ENCODE peak calls at places on chromosomes 13 and 19, in four cellular contexts. F is stomach, N is suprapubic skin, X is transverse colon. H is an unnamed sample.

GRCh38 chr13:77898097-77898496 is 20.5 kb downstream of the EDNRB start:
- DNase-seq in F (no peak), N (no peak), X (no peak), H (no peak)

GRCh38 chr19:15737722-15738121 is at the start of gene OR10H3:
- DNase-seq in F (no peak), N (no peak), X (no peak), H (no peak)

GRCh38 chr13:37656247-37656940 is 57.8 kb upstream of the POSTN start:
- DNase-seq in F (no peak), N (no peak), X (no peak), H (no peak)

GRCh38 chr13:48178126-48178525 is 54.9 kb upstream of the ITM2B start:
- DNase-seq in F (no peak), N (no peak), X (no peak), H (no peak)

GRCh38 chr13:61709258-61709657 is 293.6 kb upstream of the PCDH20 start:
- DNase-seq in F (no peak), N (no peak), X (no peak), H (no peak)

GRCh38 chr13:91986771-91987515 is 588.5 kb downstream of the GPC5 start:
- DNase-seq in F (no peak), N (no peak), X (no peak), H (no peak)

GRCh38 chr19:2047449-2048103 is 3.5 kb downstream of the MKNK2 start:
- DNase-seq in F (peak), N (peak), X (peak), H (peak)

GRCh38 chr13:101218484-101218883 is 197.8 kb downstream of the NALCN start:
- DNase-seq in F (no peak), N (no peak), X (no peak), H (no peak)

GRCh38 chr19:2117215-2117960 is 20.7 kb downstream of the IZUMO4 start:
- DNase-seq in F (no peak), N (no peak), X (no peak), H (peak)

GRCh38 chr19:45860359-45861259 is 2.3 kb downstream of the SYMPK start:
- DNase-seq in F (no peak), N (no peak), X (no peak), H (no peak)

GRCh38 chr19:18109731-18110671 is 12.4 kb downstream of the MAST3 start:
- DNase-seq in F (peak), N (no peak), X (peak), H (peak)

GRCh38 chr19:34487651-34488051 is 6.1 kb downstream of the WTIP start:
- DNase-seq in F (no peak), N (no peak), X (no peak), H (no peak)

GRCh38 chr13:21054313-21054712 is 7.1 kb downstream of the LATS2 start:
- DNase-seq in F (no peak), N (no peak), X (no peak), H (no peak)

GRCh38 chr19:5133986-5134595 is 165.2 kb downstream of the KDM4B start:
- DNase-seq in F (no peak), N (no peak), X (no peak), H (no peak)

GRCh38 chr19:19562665-19563347 is 24.7 kb downstream of the CILP2 start:
- DNase-seq in F (no peak), N (no peak), X (no peak), H (no peak)

GRCh38 chr19:1221141-1221903 is 15.7 kb downstream of the STK11 start:
- DNase-seq in F (peak), N (no peak), X (no peak), H (peak)

GRCh38 chr19:51473009-51473707 is 5.2 kb upstream of the CEACAM18 start:
- DNase-seq in F (peak), N (peak), X (peak), H (no peak)

GRCh38 chr13:42215578-42216421 is 56.2 kb upstream of the AKAP11 start:
- DNase-seq in F (no peak), N (no peak), X (no peak), H (peak)

GRCh38 chr19:23071087-23071511 is 45.7 kb upstream of the ZNF730 start:
- DNase-seq in F (no peak), N (no peak), X (no peak), H (peak)

DNA sequence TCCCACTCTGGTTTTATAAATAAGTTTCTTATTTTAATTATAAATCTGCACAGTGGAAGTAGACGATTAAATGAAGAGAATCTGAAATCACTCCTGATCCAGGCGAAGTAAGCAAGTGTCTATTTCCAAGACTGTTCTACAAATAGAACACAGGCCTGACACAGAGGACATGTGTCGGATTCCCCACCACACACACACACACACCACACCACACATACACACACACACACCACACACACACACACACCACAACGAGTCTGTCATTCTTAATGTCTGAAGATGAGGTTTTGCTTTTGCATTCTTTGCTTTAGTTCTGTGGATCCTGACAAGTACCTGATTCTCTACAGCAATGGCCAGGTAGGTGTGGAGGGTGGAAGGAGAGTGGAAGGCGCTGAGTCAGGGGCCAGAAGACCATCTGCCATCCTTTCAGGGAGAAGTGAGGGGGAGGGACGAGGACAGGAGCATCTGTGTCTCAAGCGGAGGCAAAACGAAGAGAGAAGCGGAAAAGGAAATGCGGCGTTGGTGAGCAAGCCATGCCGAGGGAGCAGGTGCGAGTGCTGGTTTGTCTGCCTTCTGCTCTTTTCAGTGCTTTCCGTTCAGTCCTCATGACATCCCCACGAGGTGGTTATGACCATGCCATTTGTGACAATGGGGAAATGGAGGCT is 110.2 kb downstream of the TEX26 start:
- DNase-seq in F (no peak), N (no peak), X (no peak), H (no peak)
- TF ChIP-seq POLR2AphosphoS5 in F (no peak), N (no peak), X (no peak), H (no peak)

GRCh38 chr13:39587939-39588338 is 15.1 kb downstream of the LHFPL6 start:
- DNase-seq in F (no peak), N (no peak), X (no peak), H (no peak)
- H3K27ac ChIP-seq in F (no peak), N (no peak), X (no peak), H (no peak)

DNA sequence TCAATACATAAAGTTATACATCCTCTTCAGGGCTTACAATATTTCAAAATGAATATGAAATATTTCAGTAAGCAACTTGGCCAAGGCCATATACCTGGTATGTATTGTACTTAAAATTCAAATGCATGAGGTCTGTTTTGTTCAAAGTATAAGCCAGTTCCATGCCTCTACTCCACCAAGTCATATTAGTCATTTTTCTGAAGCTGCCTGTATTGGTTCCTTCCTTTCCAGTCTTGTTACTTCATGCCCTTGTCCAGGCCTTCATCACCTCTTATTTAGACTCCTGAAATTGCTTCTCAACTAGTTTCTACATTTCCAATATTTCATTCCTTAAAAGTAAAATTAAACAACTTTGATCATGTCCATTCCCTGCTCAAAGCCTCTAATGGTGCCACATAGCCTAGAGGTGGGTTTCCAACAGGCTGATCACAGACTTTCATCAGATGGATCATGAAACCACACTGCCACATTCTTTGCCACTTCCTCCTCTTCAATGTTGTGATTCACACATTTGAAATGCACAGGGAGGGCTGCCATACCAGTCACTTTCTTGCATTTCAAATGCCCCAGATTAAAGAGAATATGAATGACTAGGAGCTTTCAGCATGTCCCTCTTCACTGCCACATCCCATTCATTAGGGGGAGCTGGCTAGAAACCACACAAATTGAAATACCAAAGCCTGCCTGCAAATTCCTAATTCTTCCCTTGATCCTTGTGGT is 424.1 kb upstream of the DACH1 start:
- DNase-seq in F (no peak), N (no peak), X (no peak), H (no peak)
- TF ChIP-seq EP300 in F (no peak), N (no peak), X (no peak), H (no peak)

DNA sequence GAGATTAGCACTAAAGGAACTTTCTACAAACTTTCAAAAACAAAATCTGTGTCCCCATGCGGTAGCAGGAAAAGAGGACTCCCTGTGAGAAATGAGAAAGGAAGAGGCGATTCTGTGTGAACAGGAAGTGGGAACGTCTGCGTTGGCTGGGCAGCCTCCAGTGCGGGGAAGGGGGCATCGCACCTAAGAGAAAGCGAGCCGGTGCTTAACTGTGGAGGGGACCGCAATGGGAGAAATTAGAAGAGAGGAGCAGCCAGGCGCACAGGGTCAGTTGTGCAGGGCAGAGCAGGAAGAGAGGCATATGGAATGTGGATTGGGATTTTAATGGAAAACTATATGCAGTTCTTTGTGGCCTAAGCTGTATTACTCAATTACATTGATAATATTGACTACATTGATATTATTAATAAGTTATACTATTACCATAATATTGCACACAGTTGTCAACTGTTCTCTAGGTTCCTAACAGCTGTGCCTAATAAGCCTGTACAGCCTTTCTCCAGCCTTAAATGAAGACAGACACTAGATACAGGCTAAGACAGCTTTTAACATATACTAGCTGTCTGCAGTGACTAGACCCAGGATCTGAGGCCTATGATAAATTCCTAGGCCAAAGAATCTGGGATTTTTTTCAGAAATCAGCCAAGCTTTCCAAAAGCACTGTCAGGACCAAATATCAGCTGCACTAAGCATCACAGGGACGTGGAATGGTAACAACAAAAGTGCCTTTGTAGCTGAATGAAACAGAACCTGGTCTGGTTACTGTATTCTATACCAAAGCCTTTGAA is 77.6 kb upstream of the DOCK9 start:
- DNase-seq in F (no peak), N (no peak), X (no peak), H (peak)
- TF ChIP-seq POLR2AphosphoS5 in F (no peak), N (no peak), X (no peak), H (no peak)

GRCh38 chr19:38656171-38656981 is 8.9 kb downstream of the ACTN4 start:
- DNase-seq in F (no peak), N (no peak), X (no peak), H (no peak)

GRCh38 chr19:38661166-38661565 is 13.7 kb downstream of the ACTN4 start:
- DNase-seq in F (no peak), N (no peak), X (no peak), H (no peak)

GRCh38 chr19:38660724-38661123 is 13.3 kb downstream of the ACTN4 start:
- DNase-seq in F (no peak), N (no peak), X (no peak), H (no peak)

GRCh38 chr19:38657633-38658222 is 10.3 kb downstream of the ACTN4 start:
- DNase-seq in F (no peak), N (no peak), X (no peak), H (no peak)

DNA sequence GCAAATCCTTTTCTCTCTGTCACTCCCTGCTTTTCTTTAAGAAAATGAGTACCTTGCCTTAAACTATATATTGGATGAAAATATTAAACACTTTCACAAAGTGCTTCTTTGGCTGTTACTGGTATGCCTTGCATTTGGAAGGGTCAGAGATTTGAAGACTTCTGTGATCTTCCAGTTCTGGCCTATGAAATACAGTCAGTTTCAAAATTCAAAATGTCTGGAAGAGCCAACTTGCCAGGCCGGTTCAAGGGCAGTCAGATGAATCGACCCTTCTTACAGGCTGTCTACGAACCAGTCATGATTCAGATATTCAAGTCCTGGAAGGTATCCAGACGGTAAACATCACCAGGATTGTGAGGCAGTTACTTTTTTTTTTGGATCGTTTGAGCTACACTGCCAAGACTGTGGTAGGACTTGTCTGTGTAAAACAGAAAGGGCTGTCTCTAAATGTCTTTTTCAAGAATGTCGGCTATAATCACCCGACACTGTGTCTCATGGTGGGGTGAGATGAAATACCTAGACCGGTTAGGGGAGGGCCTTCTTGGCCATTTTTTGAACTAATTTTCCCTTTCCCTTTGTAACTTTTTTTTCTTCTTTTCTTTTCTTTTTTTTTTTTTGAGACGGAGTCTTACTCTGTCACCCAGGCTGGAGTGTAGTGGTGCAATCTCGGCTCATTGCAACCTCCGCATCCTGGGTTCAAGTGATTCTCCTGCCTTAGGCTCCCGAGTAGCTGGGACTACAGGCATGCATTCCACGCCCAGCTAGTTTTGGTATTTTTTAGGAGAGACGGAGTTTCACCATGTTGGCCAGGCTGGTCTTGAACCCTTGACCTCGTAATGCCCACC is 11.2 kb downstream of the ACTN4 start:
- DNase-seq in F (peak), N (no peak), X (peak), H (peak)
- H3K27ac ChIP-seq in F (peak), N (peak), X (peak), H (peak)

GRCh38 chr13:113802761-113803160 is 43.7 kb downstream of the TMEM255B start:
- DNase-seq in F (no peak), N (peak), X (no peak), H (peak)

GRCh38 chr13:113802090-113802531 is 43.1 kb downstream of the TMEM255B start:
- DNase-seq in F (no peak), N (peak), X (no peak), H (no peak)

GRCh38 chr13:113804017-113804702 is 45.1 kb downstream of the TMEM255B start:
- DNase-seq in F (no peak), N (peak), X (no peak), H (no peak)

GRCh38 chr13:113804703-113805430 is 45.8 kb downstream of the TMEM255B start:
- DNase-seq in F (no peak), N (peak), X (no peak), H (peak)

GRCh38 chr13:113803409-113804016 is 44.5 kb downstream of the TMEM255B start:
- DNase-seq in F (no peak), N (peak), X (no peak), H (no peak)
- TF ChIP-seq EP300 in F (no peak), N (no peak), X (no peak), H (no peak)

GRCh38 chr19:38196245-38196837 is 27.7 kb downstream of the DPF1 start:
- DNase-seq in F (no peak), N (no peak), X (no peak), H (no peak)
- TF ChIP-seq POLR2AphosphoS5 in F (no peak), N (no peak), X (no peak), H (no peak)

H was measured in upper lobe of left lung.